ENCODE peak calls at places on chromosomes 1 and 21, in nine cellular contexts. V is SK-N-DZ, O is NCI-H510A treated with DMSO at 0.1 percent for 48 hours, H is NCI-H1105 treated with DMSO at 0.1 percent for 48 hours, P is left lung, Q is Right ventricle myocardium inferior, A is fibroblast of the aortic adventitia, B is Kasumi-1, I is GM04503. M is an unnamed sample.

GRCh38 chr21:21279193-21279901 is 281.1 kb downstream of the NCAM2 start:
- DNase-seq in A (no peak), Q (no peak), B (no peak), H (no peak), V (no peak), I (no peak), O (no peak), P (no peak), M (no peak)

GRCh38 chr1:231431665-231432415 is 9.8 kb upstream of the EGLN1 start:
- DNase-seq in A (no peak), O (no peak), V (no peak), B (no peak), I (no peak), P (no peak), Q (no peak), H (no peak), M (no peak)

GRCh38 chr1:21292991-21293536 is 2.8 kb upstream of the ECE1 start:
- DNase-seq in H (no peak), B (no peak), V (no peak), Q (no peak), A (no peak), P (no peak), I (no peak), O (no peak), M (peak; percentile 56)

GRCh38 chr1:201295861-201296260 is 12.6 kb downstream of the PKP1 start:
- DNase-seq in Q (no peak), I (peak; percentile 42), A (peak; percentile 80), P (no peak), O (no peak), V (no peak), B (no peak), H (no peak), M (no peak)

GRCh38 chr1:226702957-226703831 is 35.9 kb downstream of the ITPKB start:
- DNase-seq in B (peak; percentile 50), Q (peak; percentile 91), P (peak; percentile 82), H (peak; percentile 47), V (peak; percentile 23), A (peak; percentile 72), I (no peak), O (peak; percentile 46), M (peak; percentile 64)

GRCh38 chr1:211902624-211903291 is 72.2 kb upstream of the LPGAT1 start:
- DNase-seq in V (no peak), P (no peak), O (no peak), B (no peak), H (no peak), Q (no peak), A (no peak), I (no peak), M (no peak)

GRCh38 chr1:65083263-65083896 is 64.6 kb upstream of the AK4 start:
- DNase-seq in A (no peak), O (no peak), Q (no peak), I (no peak), H (no peak), V (no peak), P (no peak), B (no peak), M (no peak)

GRCh38 chr21:33402011-33402979 is 918 bp upstream of the IFNGR2 start:
- DNase-seq in P (peak; percentile 83), A (peak; percentile 72), V (peak; percentile 41), I (peak; percentile 74), Q (peak; percentile 91), H (no peak), B (peak; percentile 65), O (peak; percentile 23), M (no peak)

GRCh38 chr1:227556288-227556687 is 7.1 kb upstream of the ZNF678 start:
- DNase-seq in A (no peak), B (no peak), V (no peak), I (no peak), O (no peak), Q (no peak), P (no peak), H (no peak), M (no peak)

GRCh38 chr1:68916227-68916853 is 419.5 kb upstream of the DEPDC1 start:
- DNase-seq in A (peak; percentile 94), B (no peak), O (peak; percentile 80), H (no peak), I (no peak), Q (no peak), P (no peak), V (no peak), M (no peak)

GRCh38 chr1:63635681-63636080 is 42.5 kb downstream of the PGM1 start:
- DNase-seq in B (no peak), Q (no peak), I (peak; percentile 91), V (no peak), H (no peak), O (no peak), P (no peak), A (peak; percentile 37), M (no peak)

GRCh38 chr21:40512590-40512989 is 334.4 kb downstream of the DSCAM start:
- DNase-seq in P (no peak), O (no peak), V (no peak), I (no peak), H (no peak), B (no peak), Q (no peak), A (no peak), M (no peak)

GRCh38 chr1:205633421-205633976 is 1.7 kb upstream of the ELK4 start:
- DNase-seq in I (no peak), P (no peak), O (no peak), V (no peak), Q (no peak), H (no peak), B (no peak), A (peak; percentile 84), M (no peak)

GRCh38 chr1:17878837-17879236 is 123.7 kb downstream of the ACTL8 start:
- DNase-seq in O (no peak), A (peak; percentile 80), V (no peak), P (no peak), Q (no peak), I (peak; percentile 83), H (no peak), B (no peak), M (no peak)

GRCh38 chr1:182069028-182069466 is 7.5 kb upstream of the ZNF648 start:
- DNase-seq in V (peak; percentile 50), A (peak; percentile 12), Q (no peak), B (peak; percentile 72), H (peak; percentile 64), I (no peak), P (no peak), O (peak; percentile 80), M (peak; percentile 52)

GRCh38 chr1:17135530-17135929 is 16.3 kb upstream of the PADI2 start:
- DNase-seq in B (no peak), H (peak; percentile 5), A (no peak), Q (no peak), P (no peak), I (no peak), O (peak; percentile 49), V (no peak), M (no peak)

GRCh38 chr1:29984544-29985375 is 738.6 kb downstream of the MATN1 start:
- DNase-seq in H (no peak), A (no peak), O (peak; percentile 32), Q (no peak), V (no peak), B (no peak), I (no peak), P (no peak), M (no peak)

GRCh38 chr1:20307026-20307425 is 16.4 kb downstream of the VWA5B1 start:
- DNase-seq in B (no peak), I (no peak), H (no peak), A (no peak), V (no peak), O (no peak), Q (no peak), P (no peak), M (no peak)